ENCODE peak calls at places on chromosome 21, in four cellular contexts. I, V, W and G are unnamed samples. For H3K4me1 and H3K9me3, the result is how much of the 10 kb centered on the place peaks cover.

GRCh38 chr21:34782666-34783365 is 114.0 kb downstream of the CLIC6 start:
- DNase-seq in I (no peak), V (no peak), W (no peak), G (no peak)

GRCh38 chr21:31576428-31576827 is 83.1 kb upstream of the SOD1 start:
- DNase-seq in I (peak), V (no peak), W (peak), G (no peak)

GRCh38 chr21:31136891-31137290 is 98.6 kb upstream of the KRTAP19-8 start:
- DNase-seq in I (no peak), V (no peak), W (peak), G (no peak)

GRCh38 chr21:24428539-24429186 is 1178.6 kb downstream of the MRPL39 start:
- DNase-seq in I (no peak), V (no peak), W (no peak), G (no peak)

GRCh38 chr21:38422067-38422466 is 76.2 kb downstream of the ERG start:
- DNase-seq in I (no peak), V (no peak), W (no peak), G (no peak)

GRCh38 chr21:34333150-34333739 is 30.6 kb upstream of the KCNE2 start:
- DNase-seq in I (no peak), V (no peak), W (peak), G (peak)

GRCh38 chr21:46067505-46068201 is 30.3 kb upstream of the COL6A2 start:
- DNase-seq in I (no peak), V (peak), W (no peak), G (no peak)

GRCh38 chr21:37087188-37087587 is 14.1 kb downstream of the TTC3 start:
- DNase-seq in I (peak), V (no peak), W (peak), G (peak)

GRCh38 chr21:39014751-39015150 is 168.5 kb downstream of the PSMG1 start:
- DNase-seq in I (peak), V (no peak), W (peak), G (peak)

GRCh38 chr21:46091118-46091517 is 6.8 kb upstream of the COL6A2 start:
- DNase-seq in I (no peak), V (no peak), W (no peak), G (no peak)

GRCh38 chr21:39843483-39843882 is 23.8 kb upstream of the PCP4 start:
- DNase-seq in I (no peak), V (no peak), W (no peak), G (peak)

GRCh38 chr21:35083246-35083645 is 34.1 kb upstream of the RUNX1 start:
- DNase-seq in I (no peak), V (no peak), W (peak), G (no peak)

GRCh38 chr21:28444131-28444530 is 548.5 kb downstream of the LTN1 start:
- DNase-seq in I (no peak), V (no peak), W (no peak), G (peak)

GRCh38 chr21:29265690-29266479 is 32.8 kb upstream of the BACH1 start:
- DNase-seq in I (no peak), V (no peak), W (no peak), G (no peak)

GRCh38 chr21:37264808-37265207 is 2.3 kb downstream of the VPS26C start:
- DNase-seq in I (peak), V (no peak), W (no peak), G (no peak)

GRCh38 chr21:38297193-38297592 is 40.4 kb downstream of the KCNJ15 start:
- DNase-seq in I (no peak), V (no peak), W (peak), G (peak)

GRCh38 chr21:42466700-42467612 is 29.1 kb downstream of the RSPH1 start:
- DNase-seq in I (peak), V (peak), W (peak), G (peak)

DNA sequence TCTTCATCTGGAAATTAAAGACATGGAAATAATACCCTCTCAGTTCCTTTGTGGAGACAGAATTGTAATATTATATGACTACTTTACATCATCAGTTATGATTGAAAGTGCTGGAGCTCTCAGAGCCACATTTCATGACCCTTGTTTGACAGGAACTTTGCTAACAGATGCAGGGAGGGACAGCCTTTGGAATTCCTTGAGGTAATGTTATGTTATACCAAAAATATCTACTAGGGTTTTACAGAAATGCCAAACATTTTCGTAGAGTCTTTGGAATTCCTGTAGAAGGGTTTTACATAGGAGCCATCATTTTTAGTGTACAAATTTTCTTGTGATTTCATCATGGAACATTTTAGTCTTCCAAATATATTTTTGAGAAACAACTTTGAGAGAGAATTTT is 57.4 kb upstream of the ADAMTS5 start:
- DNase-seq in I (no peak), V (no peak), W (peak), G (peak)
- H3K9ac ChIP-seq in I (no peak), V (no peak), W (no peak), G (no peak)

GRCh38 chr21:41367598-41368360 is 6.0 kb downstream of the MX2 start:
- DNase-seq in I (no peak), V (peak), W (no peak), G (no peak)

GRCh38 chr21:41363370-41364270 is 1.8 kb downstream of the MX2 start:
- DNase-seq in I (no peak), V (peak), W (no peak), G (no peak)

GRCh38 chr21:41366522-41367151 is 4.8 kb downstream of the MX2 start:
- DNase-seq in I (peak), V (peak), W (peak), G (peak)

GRCh38 chr21:41364308-41364707 is 2.5 kb downstream of the MX2 start:
- DNase-seq in I (peak), V (peak), W (no peak), G (no peak)

DNA sequence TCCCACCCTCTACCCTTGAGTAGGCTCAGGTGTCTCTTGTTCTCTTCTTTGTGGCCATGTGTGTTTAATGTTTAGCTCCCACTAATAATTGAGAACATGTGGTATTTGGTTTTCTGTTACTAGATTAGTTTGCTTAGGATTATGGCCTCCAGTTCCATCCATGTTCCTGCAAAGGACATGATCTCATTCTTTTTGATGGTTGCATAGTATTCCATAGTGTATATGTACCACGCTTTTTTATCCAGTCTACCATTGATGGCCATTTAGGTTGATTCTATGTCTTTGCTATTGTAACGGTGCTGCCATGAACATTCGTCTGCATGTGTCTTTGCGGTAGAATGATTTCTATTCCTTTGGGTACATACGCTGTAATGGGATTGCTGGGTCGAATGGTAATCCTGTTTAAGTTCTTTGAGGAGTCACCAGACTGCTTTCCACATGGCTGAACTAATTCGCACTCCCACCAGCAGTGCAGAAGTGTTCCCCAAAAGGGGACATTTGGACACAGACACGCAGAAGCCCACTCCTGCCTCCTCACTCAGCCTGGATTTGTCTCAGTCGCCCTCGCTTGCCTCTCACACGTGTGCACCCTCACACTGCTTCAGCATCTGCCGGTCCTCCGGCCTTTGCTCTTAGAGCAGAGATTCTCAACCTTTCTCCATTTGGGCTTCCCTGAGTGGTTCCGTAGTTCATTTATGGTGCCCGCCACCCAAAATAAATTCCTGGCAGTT is 3.7 kb downstream of the MX2 start:
- DNase-seq in I (no peak), V (peak), W (no peak), G (no peak)
- H3K4me1 ChIP-seq in I (under half), V (under half), W (under half), G (half or more)

GRCh38 chr21:44581158-44581557 is 754 bp upstream of the KRTAP10-5 start:
- DNase-seq in I (no peak), V (no peak), W (no peak), G (no peak)
- H3K9me3 ChIP-seq in I (under half), V (under half), W (under half), G (under half)

DNA sequence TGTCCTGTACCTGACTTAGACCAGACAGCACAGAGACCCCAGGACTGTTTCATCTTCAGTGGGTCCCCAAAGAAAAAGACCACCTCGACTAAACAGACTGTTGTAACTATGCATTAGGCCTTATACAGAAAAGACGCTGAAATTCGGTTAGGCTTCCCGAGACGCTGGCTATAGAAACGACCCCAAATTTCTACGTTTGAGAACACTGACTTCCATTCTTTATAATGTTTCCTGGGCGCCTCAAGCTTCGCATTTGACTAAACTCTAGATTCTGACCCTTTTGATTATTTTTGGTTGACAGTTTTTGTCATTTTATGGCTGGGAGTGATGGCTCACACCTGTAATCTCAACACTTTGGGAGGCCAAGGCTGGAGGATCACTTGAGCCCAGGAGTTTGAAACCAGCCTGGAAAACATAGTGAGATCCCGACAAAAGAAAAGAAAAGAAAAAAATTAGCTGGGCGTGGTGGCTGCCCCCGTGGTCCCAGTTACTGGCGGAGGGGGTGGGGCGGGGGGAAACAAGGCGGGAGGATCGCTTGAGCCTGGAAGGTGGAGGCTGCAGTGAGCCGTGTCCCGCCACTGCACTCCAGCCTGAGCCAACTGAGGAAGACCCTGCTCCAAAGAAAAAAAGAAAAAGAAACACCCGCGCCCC is 861 bp upstream of the TRAPPC10 start:
- DNase-seq in I (no peak), V (peak), W (no peak), G (no peak)
- H3K9ac ChIP-seq in I (peak), V (peak), W (peak), G (peak)

DNA sequence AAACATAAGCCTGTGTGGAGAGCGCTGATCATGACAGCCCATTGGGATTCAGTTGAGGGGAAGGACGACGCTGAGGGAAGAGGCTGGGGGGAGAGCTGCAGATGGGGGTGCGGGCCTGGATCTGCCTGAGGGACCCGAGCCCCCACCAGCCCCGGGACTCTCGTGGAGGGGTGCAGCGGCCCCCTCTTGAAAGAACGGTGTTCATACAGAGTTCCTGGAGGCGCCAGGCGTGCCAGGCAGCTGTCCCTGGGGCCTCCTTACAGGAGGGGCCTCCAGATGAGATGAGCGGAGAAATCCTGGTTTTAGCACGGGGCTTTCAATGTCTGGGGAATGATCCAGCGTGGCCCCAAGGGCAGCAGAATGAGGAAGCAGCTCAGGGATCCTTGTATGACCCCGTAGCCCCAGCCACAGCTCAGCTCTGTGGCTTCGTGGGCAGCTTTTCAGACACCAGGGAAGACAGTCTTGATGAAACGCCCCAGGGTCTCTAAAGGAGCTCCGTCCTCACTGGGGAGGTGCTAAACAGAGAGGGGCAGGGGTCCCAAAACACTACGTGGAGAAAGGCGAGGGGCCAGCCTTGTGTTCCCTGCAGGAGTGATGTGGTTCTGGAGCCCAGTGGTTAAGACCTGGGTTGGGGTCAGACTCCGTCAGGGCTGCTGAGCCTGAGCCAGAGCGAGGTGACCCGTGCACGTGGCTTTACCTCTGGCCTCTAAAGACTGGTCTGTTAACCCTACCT is 7.2 kb upstream of the DSCAM start:
- DNase-seq in I (no peak), V (no peak), W (no peak), G (no peak)
- H3K4me1 ChIP-seq in I (under half), V (under half), W (under half), G (under half)